ENCODE peak calls at places on chromosomes 11 and 22, in eight cellular contexts. Z is upper lobe of right lung, N is M059J, L is HEK293T, G is head of caudate nucleus, R is foreskin fibroblast, A is non-pigmented ciliary epithelial cell, Q is osteocyte. C is an unnamed sample.

GRCh38 chr11:96426356-96427103 is 36.7 kb downstream of the JRKL start:
- DNase-seq in A (peak), L (peak), G (peak), R (peak), N (peak), Q (no peak), Z (no peak), C (peak)

GRCh38 chr22:44357962-44358553 is 45.3 kb upstream of the SHISAL1 start:
- DNase-seq in A (no peak), Q (no peak), R (no peak), N (no peak), G (peak), L (no peak), Z (peak), C (no peak)

GRCh38 chr11:124670732-124671131 is 2.8 kb downstream of the SIAE start:
- DNase-seq in R (no peak), Z (no peak), Q (no peak), N (peak), A (no peak), G (peak), L (no peak), C (no peak)

GRCh38 chr11:2780850-2781412 is 81.1 kb upstream of the KCNQ1OT1 start:
- DNase-seq in A (no peak), Z (peak), Q (no peak), R (no peak), G (no peak), N (no peak), L (no peak), C (no peak)

GRCh38 chr11:108906826-108907225 is 242.0 kb downstream of the DDX10 start:
- DNase-seq in Z (no peak), A (no peak), N (peak), R (peak), L (no peak), Q (no peak), G (no peak), C (peak)

GRCh38 chr11:120537996-120538395 is 26.4 kb downstream of the GRIK4 start:
- DNase-seq in L (no peak), A (no peak), N (no peak), G (no peak), R (no peak), Z (no peak), Q (no peak), C (no peak)

GRCh38 chr11:36577859-36578258 is 10.1 kb downstream of the RAG1 start:
- DNase-seq in Z (no peak), R (peak), Q (no peak), A (no peak), L (no peak), G (no peak), N (peak), C (peak)

GRCh38 chr11:120235024-120235628 is 4.8 kb upstream of the POU2F3 start:
- DNase-seq in L (peak), Z (peak), N (peak), Q (no peak), R (peak), G (peak), A (no peak), C (peak)

GRCh38 chr22:49889071-49889470 is 29.2 kb downstream of the ALG12 start:
- DNase-seq in Q (no peak), R (no peak), A (no peak), N (no peak), G (peak), Z (no peak), L (no peak), C (no peak)

GRCh38 chr11:57639321-57640067 is 10.2 kb downstream of the YPEL4 start:
- DNase-seq in Z (no peak), L (no peak), N (peak), Q (no peak), G (no peak), R (peak), A (no peak), C (peak)

GRCh38 chr11:125871391-125872137 is 15.9 kb upstream of the HYLS1 start:
- DNase-seq in Z (no peak), Q (no peak), R (peak), A (no peak), G (peak), N (peak), L (peak), C (peak)

GRCh38 chr11:16966633-16967346 is 47.4 kb downstream of the PLEKHA7 start:
- DNase-seq in A (no peak), G (no peak), R (no peak), L (no peak), N (no peak), Q (no peak), Z (no peak), C (no peak)

GRCh38 chr22:27663812-27664211 is 137.7 kb downstream of the MN1 start:
- DNase-seq in A (no peak), G (no peak), N (peak), Q (no peak), Z (no peak), L (no peak), R (no peak), C (no peak)